ENCODE peak calls at places on chromosomes 7 and 10, in five cellular contexts. W is GM23248, L is astrocyte, O is fibroblast of lung, F is IMR-90. E is an unnamed sample. For H3K36me3, the result is how much of the 10 kb centered on the place peaks cover.

GRCh38 chr7:92244803-92245486 is 769 bp downstream of the KRIT1 start:
- DNase-seq in L (peak), F (peak), O (no peak), W (peak), E (no peak)

GRCh38 chr7:146366938-146367337 is 250.3 kb downstream of the CNTNAP2 start:
- DNase-seq in F (no peak), L (peak), O (peak), W (peak), E (no peak)

GRCh38 chr7:96315109-96315480 is 6.8 kb downstream of the SLC25A13 start:
- DNase-seq in L (no peak), W (no peak), O (no peak), F (no peak), E (no peak)

GRCh38 chr7:73717991-73718405 is 1.5 kb downstream of the STX1A start:
- DNase-seq in F (peak), W (peak), L (peak), O (peak), E (peak)

GRCh38 chr7:69439040-69439439 is 159.2 kb upstream of the AUTS2 start:
- DNase-seq in W (no peak), O (no peak), F (no peak), L (no peak), E (no peak)

GRCh38 chr10:124035306-124035927 is 58.0 kb downstream of the CHST15 start:
- DNase-seq in O (no peak), W (no peak), L (no peak), F (no peak), E (peak)

GRCh38 chr10:50501899-50502556 is 121.7 kb downstream of the SGMS1 start:
- DNase-seq in O (no peak), F (no peak), W (no peak), L (no peak), E (peak)

GRCh38 chr7:139591550-139592195 is 68.2 kb downstream of the CLEC2L start:
- DNase-seq in F (no peak), O (no peak), L (no peak), W (no peak), E (no peak)

GRCh38 chr7:69732203-69732602 is 133.9 kb downstream of the AUTS2 start:
- DNase-seq in O (peak), L (peak), F (no peak), W (no peak), E (no peak)

GRCh38 chr10:98055875-98056516 is 25.6 kb upstream of the CRTAC1 start:
- DNase-seq in O (peak), F (peak), W (no peak), L (peak), E (peak)

GRCh38 chr10:70272925-70273316 is 10.9 kb downstream of the NPFFR1 start:
- DNase-seq in F (peak), O (no peak), W (peak), L (no peak), E (no peak)

GRCh38 chr7:55476071-55476803 is 96.1 kb downstream of the VOPP1 start:
- DNase-seq in O (peak), L (peak), F (peak), W (peak), E (peak)

GRCh38 chr7:50721160-50721559 is 61.5 kb downstream of the GRB10 start:
- DNase-seq in L (peak), O (peak), W (no peak), F (no peak), E (no peak)

GRCh38 chr10:46229144-46229563 is 57.6 kb upstream of the ANTXRL start:
- DNase-seq in L (no peak), O (no peak), F (no peak), W (peak), E (no peak)

GRCh38 chr10:71975087-71975890 is 11.1 kb downstream of the CHST3 start:
- DNase-seq in O (no peak), L (no peak), F (no peak), W (peak), E (peak)

GRCh38 chr7:136687693-136688322 is 180.6 kb upstream of the CHRM2 start:
- DNase-seq in F (peak), W (peak), O (peak), L (peak), E (peak)

GRCh38 chr10:90718185-90718584 is 139.7 kb downstream of the HTR7 start:
- DNase-seq in L (no peak), F (no peak), W (peak), O (peak), E (no peak)

GRCh38 chr7:30562498-30562897 is 32.2 kb upstream of the GARS1 start:
- DNase-seq in F (peak), W (no peak), O (peak), L (peak), E (no peak)

GRCh38 chr7:26337232-26337865 is 45.7 kb downstream of the SNX10 start:
- DNase-seq in L (no peak), F (no peak), O (no peak), W (no peak), E (no peak)

GRCh38 chr10:33901166-33901565 is 566.7 kb upstream of the NRP1 start:
- DNase-seq in L (peak), W (peak), O (peak), F (peak), E (no peak)

GRCh38 chr10:828191-828590 is 103.3 kb downstream of the LARP4B start:
- DNase-seq in W (no peak), F (no peak), L (no peak), O (no peak), E (no peak)
- H3K36me3 ChIP-seq in W (half or more), F (under half), L (half or more), O (under half), E (half or more)

GRCh38 chr7:116573541-116573940 is 48.7 kb downstream of the CAV1 start:
- DNase-seq in F (no peak), L (no peak), O (no peak), W (no peak), E (no peak)
- H2AFZ ChIP-seq in F (no peak), L (no peak), O (no peak), W (no peak), E (no peak)

GRCh38 chr7:1099154-1099542 is 11.2 kb downstream of the GPER1 start:
- DNase-seq in L (no peak), O (no peak), F (no peak), W (no peak), E (no peak)

GRCh38 chr7:1100386-1100785 is 12.5 kb downstream of the GPER1 start:
- DNase-seq in W (no peak), L (no peak), O (peak), F (no peak), E (no peak)

GRCh38 chr7:1099637-1100036 is 11.7 kb downstream of the GPER1 start:
- DNase-seq in O (no peak), F (no peak), L (no peak), W (no peak), E (no peak)

GRCh38 chr7:1097120-1097504 is 9.2 kb downstream of the GPER1 start:
- DNase-seq in O (no peak), L (no peak), W (no peak), F (no peak), E (no peak)

DNA sequence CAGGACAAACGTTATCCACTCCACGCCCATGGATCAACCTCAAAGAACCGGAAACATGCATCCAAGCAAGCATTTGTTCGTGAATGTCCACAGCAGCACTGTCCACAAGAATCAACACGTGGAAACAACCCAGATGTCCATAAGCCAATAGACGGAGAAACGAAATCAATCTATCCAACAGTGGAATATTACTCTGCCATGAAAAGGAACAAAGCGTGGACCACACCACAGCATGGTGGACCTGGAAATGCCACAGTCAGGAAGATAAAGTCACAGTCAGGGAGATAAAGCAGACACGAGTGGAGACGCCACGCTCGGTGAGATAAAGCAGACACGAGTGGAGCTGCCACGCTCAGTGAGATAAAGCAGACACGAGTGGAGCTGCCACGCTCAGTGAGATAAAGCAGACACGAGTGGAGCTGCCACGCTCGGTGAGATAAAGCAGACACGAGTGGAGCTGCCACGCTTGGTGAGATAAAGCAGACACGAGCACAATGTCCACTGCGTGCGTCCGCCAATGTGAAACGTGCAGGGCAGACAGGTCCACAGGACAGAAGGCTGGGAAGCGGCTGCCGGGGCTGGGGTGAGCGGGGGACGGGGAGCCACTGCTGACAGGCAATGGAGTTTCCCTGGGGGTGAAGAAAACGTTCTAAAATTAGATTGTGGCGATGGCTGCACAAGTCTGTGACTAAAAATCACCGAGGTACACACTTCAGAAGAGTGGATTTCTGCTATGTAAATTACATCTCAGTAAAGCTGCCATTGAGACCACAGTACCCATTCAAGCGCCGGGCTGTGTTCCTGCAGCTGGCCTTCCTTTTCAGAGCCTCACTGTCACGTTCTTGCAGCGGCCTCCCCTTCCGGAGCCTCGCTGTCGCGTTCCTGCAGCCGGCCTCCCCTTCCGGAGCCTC is 10.6 kb downstream of the GPER1 start:
- DNase-seq in O (no peak), W (no peak), L (no peak), F (no peak), E (no peak)
- H3K36me3 ChIP-seq in O (under half), W (under half), L (under half), F (under half), E (under half)

GRCh38 chr10:114925675-114926204 is 12.3 kb upstream of the TRUB1 start:
- DNase-seq in O (peak), W (peak), F (peak), L (peak), E (no peak)
- H2AFZ ChIP-seq in O (no peak), W (no peak), F (no peak), L (no peak), E (no peak)

E was measured in osteoblast.